ENCODE peak calls at places on chromosomes 5 and 9, in ten cellular contexts. M is sigmoid colon, K is HCT116, G is GM23338, H is transverse colon, E is GM12891, C is K562, T is GM12892, Q is upper lobe of left lung, F is breast epithelium. Z is an unnamed sample.

GRCh38 chr9:17578577-17578910 is 322 bp upstream of the SH3GL2 start:
- DNase-seq in M (no peak), K (no peak), G (no peak), H (no peak), E (no peak), C (no peak), T (no peak), Q (no peak), F (no peak), Z (no peak)

GRCh38 chr5:146662229-146662628 is 146.2 kb upstream of the GPR151 start:
- DNase-seq in M (no peak), K (peak), G (peak), H (no peak), E (no peak), C (peak), T (no peak), Q (no peak), F (no peak), Z (no peak)

GRCh38 chr9:5321058-5321457 is 16.5 kb upstream of the RLN2 start:
- DNase-seq in M (no peak), K (no peak), G (peak), H (no peak), E (no peak), C (no peak), T (no peak), Q (no peak), F (no peak), Z (no peak)

GRCh38 chr5:153520952-153521351 is 30.5 kb downstream of the GRIA1 start:
- DNase-seq in M (no peak), K (no peak), G (no peak), H (no peak), E (no peak), C (no peak), T (no peak), Q (no peak), F (no peak), Z (no peak)

GRCh38 chr9:130268521-130269131 is 3.1 kb downstream of the HMCN2 start:
- DNase-seq in M (peak), K (no peak), G (peak), H (no peak), E (no peak), C (no peak), T (no peak), Q (no peak), F (no peak), Z (no peak)

GRCh38 chr5:74056789-74057164 is 430.8 kb downstream of the ARHGEF28 start:
- DNase-seq in M (no peak), K (no peak), G (peak), H (peak), E (no peak), C (no peak), T (no peak), Q (no peak), F (no peak), Z (peak)

GRCh38 chr9:71861618-71862017 is 49.4 kb downstream of the ABHD17B start:
- DNase-seq in M (no peak), K (no peak), G (no peak), H (no peak), E (no peak), C (no peak), T (no peak), Q (no peak), F (no peak), Z (no peak)

GRCh38 chr5:60101561-60101960 is 208.0 kb upstream of the PDE4D start:
- DNase-seq in M (no peak), K (no peak), G (no peak), H (no peak), E (no peak), C (no peak), T (no peak), Q (no peak), F (no peak), Z (no peak)

GRCh38 chr5:15936505-15937245 is 242.9 kb downstream of the MARCHF11 start:
- DNase-seq in M (no peak), K (no peak), G (no peak), H (no peak), E (no peak), C (no peak), T (no peak), Q (peak), F (no peak), Z (no peak)

GRCh38 chr9:84932915-84933527 is 263.5 kb downstream of the NTRK2 start:
- DNase-seq in M (no peak), K (no peak), G (peak), H (no peak), E (no peak), C (no peak), T (no peak), Q (no peak), F (no peak), Z (no peak)

GRCh38 chr5:15821506-15821905 is 321.5 kb downstream of the FBXL7 start:
- DNase-seq in M (no peak), K (no peak), G (no peak), H (no peak), E (no peak), C (no peak), T (no peak), Q (no peak), F (no peak), Z (no peak)

GRCh38 chr9:132672413-132672690 is 2.1 kb downstream of the GTF3C4 start:
- DNase-seq in M (no peak), K (no peak), G (no peak), H (no peak), E (no peak), C (no peak), T (no peak), Q (no peak), F (no peak), Z (no peak)

GRCh38 chr9:72627147-72627546 is 105.7 kb downstream of the TMC1 start:
- DNase-seq in M (no peak), K (no peak), G (no peak), H (no peak), E (no peak), C (no peak), T (no peak), Q (no peak), F (no peak), Z (no peak)

GRCh38 chr9:96344458-96345180 is 38.9 kb downstream of the SLC35D2 start:
- DNase-seq in M (peak), K (peak), G (peak), H (peak), E (no peak), C (peak), T (no peak), Q (no peak), F (no peak), Z (no peak)

GRCh38 chr9:706606-707451 is 134.7 kb upstream of the DMRT1 start:
- DNase-seq in M (peak), K (no peak), G (peak), H (peak), E (peak), C (peak), T (peak), Q (peak), F (peak), Z (peak)

GRCh38 chr5:178288373-178289368 is 56.1 kb upstream of the PHYKPL start:
- DNase-seq in M (peak), K (no peak), G (no peak), H (no peak), E (no peak), C (no peak), T (no peak), Q (no peak), F (no peak), Z (no peak)

GRCh38 chr9:95425910-95426551 is 90.7 kb downstream of the PTCH1 start:
- DNase-seq in M (no peak), K (no peak), G (no peak), H (peak), E (no peak), C (peak), T (no peak), Q (peak), F (no peak), Z (no peak)

GRCh38 chr9:109683521-109683920 is 96.5 kb upstream of the PALM2AKAP2 start:
- DNase-seq in M (no peak), K (no peak), G (no peak), H (no peak), E (no peak), C (no peak), T (no peak), Q (no peak), F (no peak), Z (no peak)

GRCh38 chr5:119341452-119342349 is 14.1 kb upstream of the TNFAIP8 start:
- DNase-seq in M (no peak), K (no peak), G (no peak), H (no peak), E (no peak), C (no peak), T (no peak), Q (no peak), F (no peak), Z (no peak)

GRCh38 chr5:149267241-149267973 is 4.3 kb upstream of the AFAP1L1 start:
- DNase-seq in M (no peak), K (no peak), G (no peak), H (no peak), E (no peak), C (no peak), T (no peak), Q (no peak), F (no peak), Z (no peak)

GRCh38 chr5:151074557-151074956 is 6.3 kb downstream of the TNIP1 start:
- DNase-seq in M (no peak), K (no peak), G (no peak), H (no peak), E (no peak), C (no peak), T (no peak), Q (no peak), F (no peak), Z (no peak)

GRCh38 chr9:127910613-127911205 is 6.1 kb downstream of the ST6GALNAC4 start:
- DNase-seq in M (no peak), K (no peak), G (peak), H (peak), E (no peak), C (no peak), T (no peak), Q (no peak), F (no peak), Z (no peak)

GRCh38 chr5:56601641-56602071 is 213.7 kb upstream of the MAP3K1 start:
- DNase-seq in M (no peak), K (no peak), G (no peak), H (no peak), E (no peak), C (no peak), T (no peak), Q (no peak), F (no peak), Z (no peak)

GRCh38 chr5:141412853-141413539 is at the start of gene PCDHGA10:
- DNase-seq in M (no peak), K (peak), G (peak), H (peak), E (peak), C (peak), T (peak), Q (peak), F (no peak), Z (peak)

GRCh38 chr5:106386287-106386686 is 1284.5 kb downstream of the EFNA5 start:
- DNase-seq in M (no peak), K (no peak), G (no peak), H (no peak), E (no peak), C (no peak), T (no peak), Q (no peak), F (no peak), Z (no peak)

GRCh38 chr9:9563817-9564216 is 1049.0 kb downstream of the PTPRD start:
- DNase-seq in M (no peak), K (no peak), G (no peak), H (no peak), E (no peak), C (no peak), T (no peak), Q (no peak), F (no peak), Z (no peak)

GRCh38 chr5:418681-419121 is 24.3 kb upstream of the EXOC3 start:
- DNase-seq in M (peak), K (no peak), G (no peak), H (no peak), E (no peak), C (no peak), T (no peak), Q (peak), F (no peak), Z (no peak)

GRCh38 chr5:175035882-175036533 is 311.6 kb downstream of the MSX2 start:
- DNase-seq in M (no peak), K (peak), G (no peak), H (no peak), E (no peak), C (no peak), T (no peak), Q (no peak), F (no peak), Z (no peak)

GRCh38 chr9:33934188-33934878 is 114.4 kb downstream of the UBAP2 start:
- DNase-seq in M (no peak), K (no peak), G (peak), H (no peak), E (no peak), C (no peak), T (no peak), Q (no peak), F (no peak), Z (no peak)

GRCh38 chr5:67003906-67004729 is 192.5 kb downstream of the CD180 start:
- DNase-seq in M (peak), K (peak), G (peak), H (peak), E (no peak), C (peak), T (peak), Q (peak), F (peak), Z (peak)

GRCh38 chr5:42811591-42812392 is at the start of gene SELENOP:
- DNase-seq in M (peak), K (peak), G (peak), H (peak), E (no peak), C (peak), T (no peak), Q (no peak), F (peak), Z (peak)

GRCh38 chr9:8613346-8613825 is 813.8 kb upstream of the DMAC1 start:
- DNase-seq in M (no peak), K (no peak), G (no peak), H (no peak), E (no peak), C (no peak), T (no peak), Q (no peak), F (no peak), Z (no peak)

GRCh38 chr5:174402224-174402812 is 322.1 kb upstream of the MSX2 start:
- DNase-seq in M (no peak), K (no peak), G (peak), H (no peak), E (no peak), C (no peak), T (no peak), Q (no peak), F (no peak), Z (no peak)

GRCh38 chr5:149817539-149817938 is 87.4 kb downstream of the PPARGC1B start:
- DNase-seq in M (no peak), K (no peak), G (no peak), H (no peak), E (no peak), C (no peak), T (no peak), Q (no peak), F (no peak), Z (no peak)

GRCh38 chr5:138641547-138642298 is 66.5 kb upstream of the HSPA9 start:
- DNase-seq in M (no peak), K (peak), G (peak), H (peak), E (no peak), C (peak), T (peak), Q (no peak), F (peak), Z (peak)

GRCh38 chr5:111439473-111440075 is 72.8 kb downstream of the STARD4 start:
- DNase-seq in M (no peak), K (no peak), G (no peak), H (no peak), E (no peak), C (no peak), T (no peak), Q (no peak), F (no peak), Z (no peak)

GRCh38 chr9:137745541-137745991 is 126.8 kb downstream of the EHMT1 start:
- DNase-seq in M (no peak), K (peak), G (no peak), H (peak), E (peak), C (peak), T (peak), Q (no peak), F (no peak), Z (no peak)

GRCh38 chr5:173204185-173204979 is 30.6 kb downstream of the NKX2-5 start:
- DNase-seq in M (no peak), K (peak), G (peak), H (no peak), E (no peak), C (no peak), T (no peak), Q (no peak), F (no peak), Z (no peak)

GRCh38 chr5:159975462-159976019 is 33.4 kb upstream of the TTC1 start:
- DNase-seq in M (no peak), K (peak), G (peak), H (no peak), E (no peak), C (peak), T (no peak), Q (no peak), F (no peak), Z (no peak)

DNA sequence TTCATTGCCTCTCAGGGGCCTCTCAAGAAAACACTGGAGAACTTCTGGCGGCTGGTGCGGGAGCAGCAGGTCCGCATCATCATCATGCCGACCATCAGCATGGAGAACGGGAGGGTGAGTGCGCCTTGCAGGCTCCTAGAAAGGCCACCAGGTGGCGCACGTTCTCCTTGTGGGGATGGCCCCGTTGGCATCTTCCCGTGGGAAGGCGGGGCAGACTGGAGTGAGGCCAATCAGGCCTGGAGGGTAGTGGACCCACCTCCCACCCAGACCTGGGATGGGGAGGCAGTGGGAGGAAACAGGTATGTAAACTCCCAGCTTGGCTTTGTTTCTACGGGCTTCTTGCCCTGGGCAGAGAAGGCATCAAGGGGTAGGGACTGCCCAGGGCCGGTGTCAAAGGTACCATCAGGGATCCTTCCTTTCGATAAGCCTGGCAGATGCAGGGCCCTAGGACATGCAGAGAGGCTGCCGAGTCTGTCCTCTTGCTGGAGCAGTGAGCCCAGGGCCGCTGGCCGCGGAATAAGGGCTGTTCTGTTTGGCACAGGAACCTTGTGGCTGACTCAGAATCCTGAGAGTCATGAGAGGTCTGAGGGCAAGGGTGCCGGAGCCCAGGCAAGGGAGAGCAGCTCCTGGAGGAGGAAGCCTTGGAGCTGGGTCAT is 18.9 kb upstream of the SPTLC1 start:
- DNase-seq in M (peak), K (peak), G (peak), H (peak), E (peak), C (peak), T (peak), Q (peak), F (peak), Z (peak)
- TF ChIP-seq POLR2AphosphoS5 in M (no peak), K (peak), G (peak), H (no peak), E (no peak), C (no peak), T (no peak), Q (no peak), F (no peak), Z (no peak)

GRCh38 chr5:136375920-136376319 is 10.6 kb upstream of the TRPC7 start:
- DNase-seq in M (no peak), K (no peak), G (no peak), H (no peak), E (no peak), C (no peak), T (no peak), Q (no peak), F (no peak), Z (no peak)
- TF ChIP-seq POLR2AphosphoS5 in M (no peak), K (no peak), G (no peak), H (no peak), E (no peak), C (no peak), T (no peak), Q (no peak), F (no peak), Z (no peak)

GRCh38 chr5:82388186-82388585 is 110.0 kb upstream of the RPS23 start:
- DNase-seq in M (no peak), K (no peak), G (no peak), H (no peak), E (no peak), C (no peak), T (no peak), Q (no peak), F (no peak), Z (no peak)

GRCh38 chr5:82387819-82388166 is 109.6 kb upstream of the RPS23 start:
- DNase-seq in M (no peak), K (no peak), G (no peak), H (no peak), E (no peak), C (no peak), T (no peak), Q (no peak), F (no peak), Z (no peak)

GRCh38 chr5:82386576-82386975 is 108.4 kb upstream of the RPS23 start:
- DNase-seq in M (no peak), K (no peak), G (no peak), H (no peak), E (no peak), C (no peak), T (no peak), Q (no peak), F (no peak), Z (no peak)

GRCh38 chr5:82389347-82389746 is 111.2 kb upstream of the RPS23 start:
- DNase-seq in M (no peak), K (no peak), G (no peak), H (no peak), E (no peak), C (no peak), T (no peak), Q (no peak), F (no peak), Z (no peak)

GRCh38 chr5:82387041-82387818 is 109.1 kb upstream of the RPS23 start:
- DNase-seq in M (no peak), K (peak), G (no peak), H (no peak), E (no peak), C (no peak), T (no peak), Q (no peak), F (no peak), Z (no peak)
- TF ChIP-seq POLR2AphosphoS5 in M (no peak), K (no peak), G (no peak), H (no peak), E (no peak), C (no peak), T (no peak), Q (no peak), F (no peak), Z (no peak)

DNA sequence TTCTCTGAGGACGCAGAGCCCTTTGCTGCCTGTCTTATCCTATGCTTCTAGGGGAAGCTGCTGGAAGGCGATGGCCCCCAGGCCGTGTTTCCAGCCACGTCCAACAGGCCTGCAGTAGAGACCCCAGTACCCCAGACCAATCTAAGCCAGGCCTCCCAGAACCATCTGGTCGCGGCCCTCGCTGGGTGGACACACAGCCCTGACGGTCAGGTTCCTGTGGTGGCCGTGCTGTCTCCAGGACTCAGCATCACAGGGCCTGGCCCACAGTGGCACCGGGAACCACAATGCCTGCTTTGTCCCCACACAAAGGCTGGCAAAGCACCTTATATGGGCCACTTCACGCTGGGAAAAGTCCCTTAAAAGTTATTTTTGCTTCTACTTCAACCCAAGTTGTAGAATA is 44.5 kb downstream of the SEMA4D start:
- DNase-seq in M (no peak), K (no peak), G (no peak), H (no peak), E (no peak), C (no peak), T (no peak), Q (no peak), F (no peak), Z (no peak)
- TF ChIP-seq POLR2AphosphoS5 in M (no peak), K (no peak), G (no peak), H (no peak), E (no peak), C (no peak), T (no peak), Q (no peak), F (no peak), Z (no peak)